ENCODE peak calls at places on chromosome 11, in eight cellular contexts. K is cardiac muscle cell, W is upper lobe of right lung, H is AG10803, T is HL-60, L is tibial artery, I is HFFc6, X is Calu3. Z is an unnamed sample.

GRCh38 chr11:69044111-69045013 is 4.4 kb upstream of the TPCN2 start:
- DNase-seq in K (peak), W (peak), H (peak), T (peak), L (peak), I (peak), X (peak), Z (peak)

GRCh38 chr11:74138572-74138971 is 32.2 kb downstream of the C2CD3 start:
- DNase-seq in K (peak), W (no peak), H (peak), T (no peak), L (no peak), I (peak), X (peak), Z (no peak)

GRCh38 chr11:64924910-64925284 is 408 bp downstream of the PPP2R5B start:
- DNase-seq in K (no peak), W (no peak), H (no peak), T (no peak), L (no peak), I (no peak), X (no peak), Z (no peak)

GRCh38 chr11:95503047-95503446 is 272.0 kb upstream of the SESN3 start:
- DNase-seq in K (peak), W (no peak), H (peak), T (no peak), L (no peak), I (no peak), X (no peak), Z (no peak)

GRCh38 chr11:57890521-57890920 is 128.9 kb downstream of the CTNND1 start:
- DNase-seq in K (no peak), W (no peak), H (no peak), T (no peak), L (no peak), I (no peak), X (no peak), Z (no peak)

GRCh38 chr11:65891180-65892136 is 985 bp downstream of the CCDC85B start:
- DNase-seq in K (peak), W (no peak), H (no peak), T (no peak), L (peak), I (peak), X (peak), Z (no peak)

GRCh38 chr11:67022961-67023956 is at the start of gene SYT12:
- DNase-seq in K (peak), W (no peak), H (no peak), T (no peak), L (no peak), I (no peak), X (peak), Z (no peak)

GRCh38 chr11:134667175-134667500 is 255.1 kb upstream of the B3GAT1 start:
- DNase-seq in K (no peak), W (no peak), H (no peak), T (no peak), L (no peak), I (no peak), X (no peak), Z (no peak)

GRCh38 chr11:112785104-112785503 is 176.1 kb upstream of the NCAM1 start:
- DNase-seq in K (peak), W (no peak), H (peak), T (no peak), L (no peak), I (no peak), X (peak), Z (no peak)

GRCh38 chr11:34987617-34988016 is 71.2 kb downstream of the PDHX start:
- DNase-seq in K (no peak), W (no peak), H (no peak), T (no peak), L (no peak), I (no peak), X (no peak), Z (no peak)

GRCh38 chr11:13698147-13698546 is 29.7 kb downstream of the FAR1 start:
- DNase-seq in K (no peak), W (no peak), H (no peak), T (no peak), L (no peak), I (no peak), X (no peak), Z (no peak)

GRCh38 chr11:82863209-82863608 is 37.0 kb downstream of the PRCP start:
- DNase-seq in K (no peak), W (no peak), H (no peak), T (no peak), L (no peak), I (no peak), X (no peak), Z (no peak)

GRCh38 chr11:102007567-102008437 is 39.4 kb upstream of the CFAP300 start:
- DNase-seq in K (peak), W (no peak), H (peak), T (no peak), L (no peak), I (peak), X (peak), Z (no peak)

DNA sequence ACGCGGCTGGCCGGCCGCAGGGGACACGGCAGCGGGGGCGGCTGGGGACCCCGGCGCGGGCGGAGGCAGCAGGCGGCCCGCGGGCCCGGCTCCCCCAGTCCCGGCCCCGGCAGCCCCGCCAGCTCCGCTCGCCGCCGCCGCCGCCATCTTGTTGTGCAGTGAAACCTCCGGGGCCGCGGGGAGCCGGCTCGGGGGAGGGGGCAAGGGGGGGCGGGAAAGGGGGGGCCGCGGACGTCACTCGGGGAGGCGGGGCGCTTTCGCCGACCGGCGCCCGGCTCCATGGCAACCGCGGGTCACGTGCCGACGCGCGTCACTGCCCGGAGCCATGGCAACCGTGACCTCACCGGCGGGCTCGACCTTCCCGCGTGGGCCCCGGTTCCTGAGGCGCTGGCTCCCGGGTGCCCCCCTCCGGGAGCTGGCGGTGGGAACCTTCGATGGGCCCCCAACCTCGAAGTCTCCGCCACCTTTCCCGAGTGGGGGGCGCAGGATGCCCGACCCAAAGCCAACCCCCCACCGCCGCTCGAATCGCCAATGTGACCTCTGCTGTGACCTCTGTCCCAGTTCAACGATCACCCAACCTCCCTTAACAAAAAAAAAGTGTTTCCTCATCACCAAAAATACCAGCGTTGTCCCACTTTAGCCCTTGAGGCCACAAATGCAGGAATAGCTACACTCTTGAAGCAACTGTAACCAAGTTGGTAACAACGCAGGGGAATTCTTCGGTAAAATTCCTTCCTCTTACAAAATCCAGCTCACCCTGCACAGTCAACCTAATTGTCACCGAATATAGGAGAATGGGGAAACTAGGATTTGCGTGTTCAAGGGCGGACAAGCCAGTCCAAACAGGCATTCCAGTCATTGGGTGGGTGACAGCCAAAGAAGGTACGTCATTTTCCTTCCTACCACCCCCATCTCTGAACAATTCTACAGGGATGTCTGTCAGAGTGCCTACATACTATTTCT is at the start of gene SIK3:
- DNase-seq in K (peak), W (peak), H (peak), T (peak), L (peak), I (peak), X (peak), Z (peak)
- TF ChIP-seq CTCF in K (peak), W (no peak), H (no peak), T (no peak), L (no peak), I (peak), X (no peak), Z (peak)

DNA sequence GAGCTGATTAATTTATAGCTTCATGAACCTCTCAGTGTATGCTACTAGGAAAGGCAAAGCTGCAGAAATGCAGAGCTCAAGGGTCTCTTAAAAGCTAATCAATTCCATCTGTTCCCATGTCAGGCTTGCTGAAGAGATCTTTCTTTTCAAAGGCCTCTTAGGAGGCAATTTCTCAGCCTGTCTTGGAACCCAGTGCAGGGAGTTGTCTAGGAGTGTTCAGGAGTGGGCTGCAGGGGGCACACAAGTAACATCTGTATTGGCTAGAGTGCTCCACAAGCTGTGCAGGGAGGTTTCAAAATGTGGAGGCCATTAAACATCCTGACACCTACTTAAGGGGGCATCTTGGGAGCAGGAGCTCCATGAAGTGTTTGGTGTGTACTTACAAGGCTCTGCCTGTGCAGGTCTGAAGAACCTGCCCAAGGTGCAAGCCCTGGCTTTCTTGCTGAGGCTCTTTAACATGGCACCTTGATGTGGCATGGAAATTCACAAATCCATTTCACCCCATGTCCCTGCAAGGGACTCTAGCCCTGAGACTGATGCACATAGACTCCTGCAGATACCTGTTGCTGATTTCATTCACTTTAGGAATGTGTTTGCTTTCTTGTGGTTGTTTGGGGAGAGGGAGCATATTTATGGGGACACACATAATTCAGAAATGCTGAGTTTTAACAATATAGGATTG is 134.7 kb downstream of the ME3 start:
- DNase-seq in K (peak), W (no peak), H (no peak), T (no peak), L (no peak), I (no peak), X (no peak), Z (no peak)
- TF ChIP-seq CTCF in K (peak), W (no peak), H (no peak), T (no peak), L (no peak), I (no peak), X (no peak), Z (peak)

GRCh38 chr11:63534076-63534475 is 2.5 kb upstream of the PLAAT4 start:
- DNase-seq in K (no peak), W (no peak), H (no peak), T (no peak), L (no peak), I (no peak), X (no peak), Z (no peak)

GRCh38 chr11:63535734-63536133 is 874 bp upstream of the PLAAT4 start:
- DNase-seq in K (no peak), W (no peak), H (no peak), T (peak), L (no peak), I (no peak), X (no peak), Z (no peak)

GRCh38 chr11:63534895-63535461 is 1.6 kb upstream of the PLAAT4 start:
- DNase-seq in K (no peak), W (no peak), H (no peak), T (no peak), L (no peak), I (no peak), X (no peak), Z (no peak)

GRCh38 chr11:63537293-63538101 is 889 bp downstream of the PLAAT4 start:
- DNase-seq in K (peak), W (peak), H (peak), T (no peak), L (peak), I (no peak), X (no peak), Z (no peak)

DNA sequence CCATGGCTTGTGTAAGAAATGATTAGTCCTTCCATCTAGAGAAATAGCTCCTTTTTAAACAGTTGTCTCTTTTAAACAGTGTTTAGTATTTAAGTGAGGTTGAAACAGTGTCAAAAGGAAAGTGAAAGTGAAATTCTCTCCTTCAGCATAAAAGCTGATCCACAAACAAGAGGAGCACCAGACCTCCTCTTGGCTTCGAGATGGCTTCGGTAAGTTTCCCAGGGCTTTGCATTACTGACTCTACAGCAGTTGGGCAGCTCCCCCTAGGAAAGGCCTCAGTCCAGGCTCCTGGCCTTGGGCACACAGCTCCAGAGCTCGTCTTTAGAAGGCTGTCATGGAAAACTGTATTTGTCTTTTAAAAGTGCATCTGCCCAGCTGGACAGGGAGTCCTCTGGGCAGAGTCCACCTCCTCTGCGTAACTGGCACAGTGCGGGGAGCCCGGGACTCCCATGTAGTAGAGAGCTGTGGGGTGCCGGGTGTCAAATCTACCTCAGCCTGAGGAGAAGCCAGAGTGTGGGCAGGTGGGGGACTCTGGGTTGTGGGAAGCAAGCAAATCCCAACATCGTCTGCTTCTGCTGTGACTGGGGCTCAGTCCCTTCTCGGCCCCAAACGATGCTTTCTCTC is at the start of gene PLAAT4:
- DNase-seq in K (peak), W (no peak), H (peak), T (no peak), L (peak), I (peak), X (peak), Z (no peak)
- TF ChIP-seq CTCF in K (peak), W (no peak), H (no peak), T (no peak), L (no peak), I (no peak), X (no peak), Z (no peak)

GRCh38 chr11:62881579-62882427 is 1.1 kb downstream of the SLC3A2 start:
- DNase-seq in K (peak), W (peak), H (peak), T (peak), L (peak), I (peak), X (peak), Z (peak)
- TF ChIP-seq CTCF in K (no peak), W (no peak), H (no peak), T (no peak), L (no peak), I (peak), X (no peak), Z (no peak)

DNA sequence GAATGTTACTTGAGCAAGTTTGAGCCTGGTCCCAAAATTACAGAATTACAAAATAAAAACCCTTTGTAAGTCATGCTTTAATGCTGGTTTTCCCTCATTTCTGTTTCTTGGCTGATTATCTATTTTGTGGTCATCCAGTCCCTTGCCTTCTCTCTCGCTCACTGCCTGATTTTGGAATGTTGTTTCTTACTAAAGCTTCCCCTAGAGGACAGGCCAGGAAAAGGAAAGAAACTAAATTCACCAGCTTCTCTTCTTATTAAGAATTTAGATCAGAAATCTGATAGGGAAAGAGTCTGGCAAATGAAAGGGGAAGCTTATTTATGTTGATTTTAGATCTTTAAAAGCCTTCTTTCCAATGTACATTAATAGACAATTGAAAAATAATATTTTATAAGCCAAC is 16.6 kb upstream of the BDNF start:
- DNase-seq in K (peak), W (no peak), H (peak), T (no peak), L (no peak), I (peak), X (no peak), Z (no peak)
- TF ChIP-seq CTCF in K (peak), W (no peak), H (peak), T (no peak), L (no peak), I (peak), X (no peak), Z (no peak)

DNA sequence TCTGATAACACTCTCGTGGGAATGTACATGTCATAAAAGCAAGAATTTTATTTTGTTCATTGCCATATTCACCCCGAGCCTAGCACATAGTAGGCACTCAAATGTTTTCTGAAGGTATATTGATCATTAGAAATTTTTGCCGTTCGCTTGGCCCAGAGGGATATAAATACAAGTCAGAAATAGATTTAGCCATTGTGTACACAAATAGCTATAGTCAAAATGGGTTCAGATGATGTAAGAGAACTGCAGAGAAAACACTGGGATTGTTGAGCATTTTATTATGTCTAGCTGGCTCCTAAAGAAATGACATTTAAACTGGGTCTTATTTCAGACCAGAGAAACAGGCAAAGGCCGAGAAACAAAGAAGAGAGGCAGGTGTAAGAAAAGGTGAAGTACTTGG is 49.3 kb downstream of the MCAM start:
- DNase-seq in K (no peak), W (no peak), H (no peak), T (no peak), L (no peak), I (no peak), X (no peak), Z (no peak)
- TF ChIP-seq CTCF in K (no peak), W (no peak), H (no peak), T (no peak), L (no peak), I (no peak), X (no peak), Z (no peak)

GRCh38 chr11:47716692-47717091 is 1.5 kb upstream of the AGBL2 start:
- DNase-seq in K (no peak), W (no peak), H (no peak), T (peak), L (no peak), I (no peak), X (no peak), Z (no peak)
- TF ChIP-seq CTCF in K (no peak), W (no peak), H (no peak), T (no peak), L (no peak), I (no peak), X (no peak), Z (no peak)

Z was measured in neural crest cell.